ENCODE peak calls at places on chromosomes 3 and 15, in five cellular contexts. E, J, K, Q and L are unnamed samples.

GRCh38 chr3:59142581-59142980 is 92.8 kb upstream of the CFAP20DC start:
- DNase-seq in E (no peak), J (no peak), K (no peak), Q (no peak), L (no peak)

GRCh38 chr3:122875547-122876127 is 80.8 kb downstream of the SLC49A4 start:
- DNase-seq in E (no peak), J (no peak), K (no peak), Q (no peak), L (no peak)

GRCh38 chr3:110456001-110456400 is 615.6 kb upstream of the NECTIN3 start:
- DNase-seq in E (no peak), J (no peak), K (no peak), Q (no peak), L (no peak)

GRCh38 chr3:158781859-158782258 is 20.0 kb upstream of the MFSD1 start:
- DNase-seq in E (no peak), J (no peak), K (no peak), Q (no peak), L (no peak)

GRCh38 chr3:88369337-88369736 is 219.6 kb downstream of the C3orf38 start:
- DNase-seq in E (peak; percentile 16), J (no peak), K (no peak), Q (no peak), L (no peak)

GRCh38 chr3:149340310-149340933 is 7.0 kb upstream of the TM4SF18 start:
- DNase-seq in E (peak; percentile 82), J (no peak), K (no peak), Q (peak; percentile 61), L (no peak)

GRCh38 chr3:118618247-118619040 is 416.2 kb downstream of the IGSF11 start:
- DNase-seq in E (no peak), J (no peak), K (no peak), Q (no peak), L (no peak)

GRCh38 chr3:149384911-149385321 is 7.5 kb upstream of the TM4SF1 start:
- DNase-seq in E (peak; percentile 92), J (no peak), K (no peak), Q (peak; percentile 96), L (no peak)

GRCh38 chr3:40299130-40299720 is 10.3 kb upstream of the EIF1B start:
- DNase-seq in E (no peak), J (no peak), K (no peak), Q (no peak), L (no peak)

GRCh38 chr3:172152869-172153268 is 113.5 kb downstream of the FNDC3B start:
- DNase-seq in E (peak; percentile 88), J (no peak), K (no peak), Q (peak; percentile 87), L (no peak)

GRCh38 chr3:129482721-129483120 is 42.7 kb downstream of the IFT122 start:
- DNase-seq in E (no peak), J (peak; percentile 69), K (no peak), Q (no peak), L (no peak)

GRCh38 chr3:129487183-129487867 is 41.1 kb upstream of the RHO start:
- DNase-seq in E (no peak), J (no peak), K (no peak), Q (no peak), L (no peak)

GRCh38 chr3:129485681-129486056 is 42.8 kb upstream of the RHO start:
- DNase-seq in E (peak; percentile 99), J (no peak), K (no peak), Q (peak; percentile 99), L (no peak)

GRCh38 chr3:129483870-129484269 is 43.8 kb downstream of the IFT122 start:
- DNase-seq in E (no peak), J (no peak), K (no peak), Q (no peak), L (no peak)

GRCh38 chr3:129486057-129487035 is 42.1 kb upstream of the RHO start:
- DNase-seq in E (peak; percentile 93), J (peak; percentile 67), K (no peak), Q (peak; percentile 83), L (no peak)
- H3K4me3 ChIP-seq in E (no peak overlapping the region), J (no peak overlapping the region), K (no peak overlapping the region), Q (peak overlapping the region; percentile 59), L (no peak overlapping the region)

DNA sequence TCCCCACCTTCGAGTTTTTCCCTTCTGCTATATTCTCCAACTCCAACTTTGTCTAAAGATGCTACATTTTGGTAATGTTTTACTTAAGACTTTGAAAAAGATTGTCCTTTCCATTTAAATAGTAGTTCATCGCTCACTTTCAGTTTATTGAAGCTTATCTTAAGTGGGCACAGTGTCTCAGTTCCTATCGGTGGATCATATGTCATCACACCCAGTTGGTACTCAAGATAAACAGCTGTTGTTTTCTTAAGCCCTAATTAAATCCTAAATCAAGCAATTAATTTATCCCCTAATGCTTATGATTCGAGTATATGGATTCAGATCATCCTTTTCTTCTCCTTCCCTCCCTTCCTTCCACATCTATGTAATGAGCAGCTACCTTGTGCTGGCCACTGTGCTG is 210.7 kb downstream of the TLE3 start:
- DNase-seq in E (no peak), J (no peak), K (no peak), Q (no peak), L (no peak)
- H3K4me3 ChIP-seq in E (no peak overlapping the region), J (no peak overlapping the region), K (no peak overlapping the region), Q (no peak overlapping the region), L (no peak overlapping the region)

GRCh38 chr3:169144691-169145090 is 518.8 kb downstream of the MECOM start:
- DNase-seq in E (peak; percentile 27), J (no peak), K (no peak), Q (peak; percentile 8), L (no peak)
- H3K4me3 ChIP-seq in E (peak overlapping the region; percentile 73), J (no peak overlapping the region), K (no peak overlapping the region), Q (peak overlapping the region; percentile 97), L (no peak overlapping the region)

DNA sequence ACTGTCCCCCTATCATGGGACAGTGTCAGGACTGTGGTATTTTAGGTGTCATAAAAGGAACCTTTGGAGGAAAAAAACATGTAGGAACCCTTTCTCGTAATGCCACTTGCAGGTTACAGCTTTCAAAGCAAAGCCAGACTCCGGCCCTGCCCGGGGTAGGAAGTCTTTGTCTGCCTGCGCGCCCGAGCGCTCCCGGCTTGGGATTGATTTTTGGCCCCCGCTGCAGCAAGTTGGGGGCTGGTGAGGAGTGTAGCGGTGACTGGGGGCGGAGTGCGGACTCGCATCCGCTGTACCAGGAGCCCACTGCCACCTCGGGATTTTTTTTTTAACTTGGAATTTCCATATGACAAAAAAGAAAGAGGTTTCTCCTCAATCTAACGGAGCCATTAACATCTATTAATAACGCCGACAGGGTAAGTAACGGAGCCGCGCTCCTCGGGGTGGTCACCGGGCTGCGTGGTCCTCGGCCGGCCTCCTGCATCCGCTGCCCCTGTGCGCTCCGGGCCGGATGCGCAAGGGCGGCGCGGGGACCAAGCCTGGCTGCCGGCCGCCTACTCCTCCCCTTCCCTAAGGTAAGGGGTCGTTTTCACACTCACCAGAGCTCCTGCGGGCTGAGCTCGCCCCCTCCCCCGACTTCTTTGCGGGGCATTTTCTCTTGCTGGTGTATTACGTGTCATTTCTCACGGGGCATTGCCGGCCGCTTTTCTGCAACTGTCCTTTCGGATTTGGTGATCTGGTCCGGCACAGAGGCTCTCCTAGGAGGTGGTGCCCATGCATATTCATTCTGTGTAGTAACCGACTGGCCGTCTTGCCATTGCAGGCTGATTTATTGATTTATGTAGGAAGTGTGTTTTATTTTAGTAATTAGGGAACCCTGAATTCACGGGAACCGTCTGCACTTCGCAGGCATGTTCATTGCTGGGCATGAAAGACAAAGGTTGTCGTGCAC is 219.8 kb upstream of the TOPAZ1 start:
- DNase-seq in E (peak; percentile 45), J (peak; percentile 74), K (no peak), Q (peak; percentile 41), L (no peak)
- H3K4me3 ChIP-seq in E (peak overlapping the region; percentile 1), J (peak overlapping the region; percentile 34), K (no peak overlapping the region), Q (peak overlapping the region; percentile 88), L (no peak overlapping the region)